ENCODE peak calls at places on chromosome 12, in nine cellular contexts. P, Q, X, A, K, V, I, Y and W are unnamed samples.
A peak's percentile ranks its signal among the peaks of the same experiment; 100 is the strongest.

GRCh38 chr12:88538697-88539096 is 41.6 kb downstream of the KITLG start:
- DNase-seq in P (no peak), Q (peak; percentile 38), X (no peak), A (no peak), K (no peak), V (no peak), I (no peak), Y (no peak), W (no peak)

GRCh38 chr12:42873401-42873800 is 283.9 kb upstream of the PRICKLE1 start:
- DNase-seq in P (no peak), Q (no peak), X (peak; percentile 82), A (peak; percentile 77), K (no peak), V (no peak), I (no peak), Y (no peak), W (no peak)

GRCh38 chr12:29783773-29784666 is at the start of gene TMTC1:
- DNase-seq in P (no peak), Q (peak; percentile 28), X (no peak), A (peak; percentile 70), K (peak; percentile 54), V (peak; percentile 48), I (peak; percentile 87), Y (no peak), W (peak; percentile 70)

GRCh38 chr12:109868182-109869051 is 11.9 kb downstream of the GLTP start:
- DNase-seq in P (no peak), Q (no peak), X (peak; percentile 83), A (no peak), K (no peak), V (no peak), I (no peak), Y (no peak), W (no peak)

GRCh38 chr12:113262710-113263109 is 41.4 kb downstream of the TPCN1 start:
- DNase-seq in P (no peak), Q (no peak), X (no peak), A (no peak), K (no peak), V (no peak), I (no peak), Y (no peak), W (peak; percentile 72)

GRCh38 chr12:27866382-27867101 is 86.5 kb upstream of the MANSC4 start:
- DNase-seq in P (no peak), Q (no peak), X (peak; percentile 50), A (peak; percentile 70), K (peak; percentile 46), V (no peak), I (no peak), Y (no peak), W (peak; percentile 68)

GRCh38 chr12:72268386-72268785 is 3.8 kb upstream of the TRHDE start:
- DNase-seq in P (no peak), Q (no peak), X (no peak), A (no peak), K (peak; percentile 21), V (no peak), I (no peak), Y (no peak), W (no peak)

GRCh38 chr12:67594888-67595287 is 53.7 kb upstream of the DYRK2 start:
- DNase-seq in P (no peak), Q (no peak), X (peak; percentile 31), A (peak; percentile 7), K (no peak), V (no peak), I (no peak), Y (no peak), W (peak; percentile 1)

GRCh38 chr12:19894803-19895202 is 455.5 kb downstream of the AEBP2 start:
- DNase-seq in P (peak; percentile 24), Q (no peak), X (peak; percentile 5), A (peak; percentile 39), K (no peak), V (no peak), I (no peak), Y (no peak), W (peak; percentile 65)

GRCh38 chr12:132255642-132256041 is 73.7 kb downstream of the GALNT9 start:
- DNase-seq in P (no peak), Q (no peak), X (no peak), A (no peak), K (no peak), V (no peak), I (no peak), Y (no peak), W (no peak)

GRCh38 chr12:121507984-121508383 is 72.8 kb downstream of the KDM2B start:
- DNase-seq in P (no peak), Q (no peak), X (no peak), A (no peak), K (no peak), V (no peak), I (no peak), Y (no peak), W (no peak)

GRCh38 chr12:53230971-53231858 is 794 bp downstream of the RARG start:
- DNase-seq in P (no peak), Q (no peak), X (no peak), A (no peak), K (no peak), V (no peak), I (no peak), Y (no peak), W (no peak)

GRCh38 chr12:71900091-71900490 is 38.6 kb upstream of the TPH2 start:
- DNase-seq in P (no peak), Q (no peak), X (peak; percentile 63), A (no peak), K (peak; percentile 65), V (no peak), I (no peak), Y (no peak), W (peak; percentile 43)

GRCh38 chr12:124906606-124907261 is 7.7 kb downstream of the UBC start:
- DNase-seq in P (peak; percentile 92), Q (peak; percentile 96), X (peak; percentile 94), A (peak; percentile 85), K (peak; percentile 92), V (peak; percentile 99), I (peak; percentile 84), Y (peak; percentile 88), W (peak; percentile 96)

GRCh38 chr12:120658286-120659150 is 18.1 kb downstream of the CABP1 start:
- DNase-seq in P (no peak), Q (no peak), X (no peak), A (no peak), K (no peak), V (no peak), I (no peak), Y (no peak), W (no peak)

GRCh38 chr12:81209001-81209400 is 131.1 kb downstream of the ACSS3 start:
- DNase-seq in P (no peak), Q (no peak), X (no peak), A (peak; percentile 39), K (no peak), V (no peak), I (no peak), Y (no peak), W (peak; percentile 49)

GRCh38 chr12:121711925-121712461 is 559 bp upstream of the TMEM120B start:
- DNase-seq in P (no peak), Q (peak; percentile 25), X (peak; percentile 20), A (peak; percentile 31), K (peak; percentile 57), V (peak; percentile 56), I (peak; percentile 61), Y (no peak), W (no peak)

GRCh38 chr12:52202361-52203078 is 10.7 kb upstream of the KRT80 start:
- DNase-seq in P (peak; percentile 10), Q (no peak), X (no peak), A (peak; percentile 52), K (peak; percentile 54), V (no peak), I (no peak), Y (no peak), W (no peak)

GRCh38 chr12:123063535-123063934 is 83.1 kb downstream of the ARL6IP4 start:
- DNase-seq in P (no peak), Q (no peak), X (no peak), A (no peak), K (peak; percentile 49), V (no peak), I (no peak), Y (no peak), W (peak; percentile 62)

DNA sequence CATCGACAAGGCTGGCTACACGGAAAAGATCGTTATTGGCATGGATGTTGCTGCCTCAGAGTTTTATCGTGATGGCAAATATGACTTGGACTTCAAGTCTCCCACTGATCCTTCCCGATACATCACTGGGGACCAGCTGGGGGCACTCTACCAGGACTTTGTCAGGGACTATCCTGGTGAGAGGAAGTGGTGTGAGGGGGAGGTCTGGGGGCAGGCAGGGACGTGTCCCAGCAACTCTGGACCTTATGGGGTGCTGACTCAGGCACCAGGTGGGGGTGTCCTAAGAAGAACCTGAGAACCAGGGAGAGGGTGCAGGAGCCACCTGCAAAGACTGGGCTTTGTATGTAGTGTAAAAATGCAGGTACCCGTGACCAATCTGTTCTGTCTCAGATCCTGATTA is 5.2 kb downstream of the ENO2 start:
- DNase-seq in P (no peak), Q (no peak), X (peak; percentile 87), A (no peak), K (no peak), V (no peak), I (no peak), Y (no peak), W (no peak)
- TF ChIP-seq CTCF in P (no peak), Q (no peak), X (no peak), A (no peak), K (peak; percentile 17), V (no peak), I (no peak), Y (peak; percentile 9), W (peak; percentile 9)

GRCh38 chr12:26845984-26846383 is 13.0 kb upstream of the ITPR2 start:
- DNase-seq in P (no peak), Q (no peak), X (peak; percentile 59), A (peak; percentile 98), K (no peak), V (no peak), I (no peak), Y (no peak), W (peak; percentile 98)
- H3K4me3 ChIP-seq in P (no peak overlapping the region), Q (no peak overlapping the region), X (no peak overlapping the region), A (no peak overlapping the region), K (no peak overlapping the region), V (no peak overlapping the region), I (no peak overlapping the region), Y (no peak overlapping the region), W (no peak overlapping the region)

GRCh38 chr12:65074932-65075331 is 46.2 kb downstream of the WIF1 start:
- DNase-seq in P (no peak), Q (no peak), X (peak; percentile 5), A (no peak), K (no peak), V (no peak), I (no peak), Y (no peak), W (no peak)
- TF ChIP-seq CTCF in P (peak; percentile 45), Q (no peak), X (peak; percentile 29), A (no peak), K (no peak), V (no peak), I (no peak), Y (no peak), W (no peak)

DNA sequence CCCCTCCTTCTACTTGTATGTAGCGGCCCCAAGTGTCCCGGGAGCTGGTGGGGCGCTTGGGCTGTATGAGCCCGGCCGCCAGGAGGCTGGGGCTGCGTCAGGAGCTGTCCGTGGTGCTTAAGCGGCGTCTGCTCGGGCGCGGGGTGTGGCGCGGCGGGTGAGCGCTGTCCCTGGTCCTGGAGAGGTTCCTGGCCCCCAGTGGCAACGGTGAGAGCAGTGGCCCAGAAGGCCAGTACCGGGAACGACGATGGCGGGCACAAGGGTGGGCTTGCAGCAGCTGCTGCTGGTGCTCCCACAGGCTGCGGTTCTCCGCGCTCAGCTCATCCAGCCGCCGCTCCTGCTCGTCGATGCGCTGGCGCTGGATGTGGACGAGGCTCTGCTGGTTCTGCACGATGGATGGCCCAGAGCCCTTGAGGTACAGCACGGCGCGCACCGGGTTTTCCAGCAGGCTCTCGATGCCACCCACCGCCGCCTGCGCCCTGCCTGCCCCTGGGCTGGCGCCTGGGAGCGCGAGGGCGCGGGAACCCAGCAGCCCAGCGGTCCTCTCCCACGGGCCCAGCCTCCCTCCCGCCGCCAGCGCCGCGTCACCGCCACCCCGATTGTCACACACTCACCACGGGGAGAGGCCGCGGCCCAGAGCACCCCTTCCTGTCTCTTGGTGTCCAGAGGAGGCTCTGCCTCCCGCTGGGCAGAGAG is 41.9 kb upstream of the FKBP4 start:
- DNase-seq in P (no peak), Q (peak; percentile 40), X (peak; percentile 22), A (peak; percentile 57), K (peak; percentile 81), V (peak; percentile 81), I (peak; percentile 76), Y (peak; percentile 36), W (peak; percentile 71)
- H3K4me3 ChIP-seq in P (no peak overlapping the region), Q (no peak overlapping the region), X (no peak overlapping the region), A (no peak overlapping the region), K (no peak overlapping the region), V (no peak overlapping the region), I (no peak overlapping the region), Y (no peak overlapping the region), W (no peak overlapping the region)